ENCODE peak calls at places on chromosome 19, in four cellular contexts. N is DND-41; S is heart right ventricle; L is effector memory CD4-positive, alpha-beta T cell. K is an unnamed sample.

GRCh38 chr19:33444993-33445751 is 71.7 kb downstream of the CEBPG start:
- DNase-seq in L (no peak), S (no peak), N (no peak), K (no peak)

GRCh38 chr19:33796164-33797100 is at the start of gene KCTD15:
- DNase-seq in N (no peak), L (no peak), S (peak; percentile 51), K (peak; percentile 73)

GRCh38 chr19:43820098-43820860 is 6.8 kb upstream of the ZNF283 start:
- DNase-seq in S (peak; percentile 52), L (no peak), N (no peak), K (no peak)

GRCh38 chr19:27828781-27829275 is 1384.1 kb downstream of the UQCRFS1 start:
- DNase-seq in N (no peak), S (no peak), L (no peak), K (no peak)

GRCh38 chr19:45128806-45129205 is 32.0 kb downstream of the NKPD1 start:
- DNase-seq in N (no peak), S (no peak), L (no peak), K (no peak)

GRCh38 chr19:48835734-48836088 is 580 bp downstream of the HSD17B14 start:
- DNase-seq in L (peak; percentile 84), N (peak; percentile 92), S (peak; percentile 93), K (peak; percentile 77)

GRCh38 chr19:46772170-46773017 is 16.0 kb downstream of the SLC1A5 start:
- DNase-seq in S (no peak), L (no peak), N (peak; percentile 42), K (no peak)

GRCh38 chr19:44005968-44006367 is 3.2 kb downstream of the ZNF230 start:
- DNase-seq in L (no peak), S (no peak), N (no peak), K (no peak)

GRCh38 chr19:12133069-12133468 is 7.1 kb downstream of the ZNF20 start:
- DNase-seq in N (no peak), L (no peak), S (no peak), K (no peak)

GRCh38 chr19:3985643-3986259 is 488 bp upstream of the EEF2 start:
- DNase-seq in S (no peak), N (no peak), L (no peak), K (no peak)

GRCh38 chr19:31350693-31351211 is 1.5 kb upstream of the TSHZ3 start:
- DNase-seq in L (no peak), S (peak; percentile 66), N (peak; percentile 47), K (peak; percentile 64)

GRCh38 chr19:45075215-45076028 is 856 bp downstream of the ZNF296 start:
- DNase-seq in N (no peak), L (no peak), S (peak; percentile 68), K (peak; percentile 85)

GRCh38 chr19:7373862-7374261 is 25.1 kb downstream of the ARHGEF18 start:
- DNase-seq in N (no peak), S (no peak), L (no peak), K (peak; percentile 72)

GRCh38 chr19:43923875-43924274 is 11.2 kb downstream of the ZNF45 start:
- DNase-seq in L (no peak), N (no peak), S (no peak), K (no peak)

GRCh38 chr19:14072535-14073231 is at the start of gene MISP3:
- DNase-seq in N (peak; percentile 26), L (no peak), S (peak; percentile 61), K (no peak)

GRCh38 chr19:35248310-35249145 is at the start of gene LSR:
- DNase-seq in L (peak; percentile 52), S (no peak), N (no peak), K (no peak)

GRCh38 chr19:44603201-44603945 is 10.0 kb upstream of the IGSF23 start:
- DNase-seq in L (no peak), S (no peak), N (no peak), K (peak; percentile 87)

DNA sequence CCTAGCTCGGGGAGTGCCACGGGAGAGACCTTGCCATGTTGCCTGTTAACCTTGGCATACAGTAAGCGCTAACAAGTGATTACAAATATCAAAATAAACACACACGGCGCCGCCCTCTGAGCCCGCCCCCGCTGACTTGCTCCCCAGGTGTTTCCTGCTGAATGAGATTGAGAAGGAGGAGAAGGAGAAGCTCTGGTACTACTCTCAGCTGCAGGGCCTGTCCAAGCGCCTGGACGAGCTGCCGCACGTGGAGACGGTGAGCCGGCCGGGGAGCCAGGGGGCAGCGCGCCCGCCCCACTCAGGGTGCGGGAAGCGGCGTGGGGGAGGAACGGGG is 5.0 kb downstream of the APC2 start:
- DNase-seq in S (no peak), N (peak; percentile 46), L (no peak), K (peak; percentile 44)
- H3K4me3 ChIP-seq in S (no peak overlapping the region), N (no peak overlapping the region), L (no peak overlapping the region), K (no peak overlapping the region)

GRCh38 chr19:38529610-38530009 is 88.1 kb downstream of the MAP4K1 start:
- DNase-seq in L (no peak), N (no peak), S (no peak), K (no peak)
- H3K27me3 ChIP-seq in L (no peaks in the 10 kb centered on the region), N (no peaks in the 10 kb centered on the region), S (peaks cover 21% of the 10 kb centered on the region), K (peaks cover 24% of the 10 kb centered on the region)

DNA sequence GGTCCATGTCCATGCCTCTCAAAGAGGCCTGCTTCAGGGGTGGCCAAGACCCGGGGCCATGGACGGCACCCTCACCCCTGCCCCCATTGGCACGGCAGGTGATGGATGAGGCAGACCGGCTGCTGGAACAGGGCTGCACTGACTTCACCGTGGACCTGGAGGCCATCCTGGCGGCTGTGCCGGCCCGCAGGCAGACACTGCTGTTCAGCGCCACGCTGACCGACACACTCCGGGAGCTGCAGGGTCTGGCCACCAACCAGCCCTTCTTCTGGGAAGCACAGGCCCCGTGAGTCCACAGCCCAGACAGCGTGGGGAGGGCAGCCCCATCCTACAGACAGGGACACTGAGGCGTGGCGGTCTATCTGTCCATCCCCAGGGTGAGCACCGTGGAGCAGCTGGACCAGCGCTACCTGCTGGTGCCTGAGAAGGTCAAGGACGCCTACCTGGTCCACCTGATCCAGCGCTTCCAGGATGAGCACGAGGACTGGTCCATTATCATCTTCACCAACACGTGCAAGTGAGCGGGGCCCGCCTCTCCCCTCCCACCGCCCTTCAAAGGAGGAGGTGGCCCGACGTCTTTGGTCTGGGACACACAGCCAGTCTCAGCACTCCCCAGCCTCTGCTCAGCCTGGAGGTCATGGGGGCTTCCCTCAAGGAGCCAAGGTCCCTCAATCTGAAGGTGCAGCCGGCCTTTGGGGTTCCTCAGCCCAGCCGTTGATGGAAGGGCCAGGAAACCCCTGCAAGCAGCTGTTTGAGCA is 2.9 kb downstream of the DDX49 start:
- DNase-seq in L (no peak), N (no peak), S (no peak), K (no peak)
- H3K36me3 ChIP-seq in L (peaks cover 41% of the 10 kb centered on the region), N (peaks cover 51% of the 10 kb centered on the region), S (peaks cover 64% of the 10 kb centered on the region), K (peaks cover 68% of the 10 kb centered on the region)

DNA sequence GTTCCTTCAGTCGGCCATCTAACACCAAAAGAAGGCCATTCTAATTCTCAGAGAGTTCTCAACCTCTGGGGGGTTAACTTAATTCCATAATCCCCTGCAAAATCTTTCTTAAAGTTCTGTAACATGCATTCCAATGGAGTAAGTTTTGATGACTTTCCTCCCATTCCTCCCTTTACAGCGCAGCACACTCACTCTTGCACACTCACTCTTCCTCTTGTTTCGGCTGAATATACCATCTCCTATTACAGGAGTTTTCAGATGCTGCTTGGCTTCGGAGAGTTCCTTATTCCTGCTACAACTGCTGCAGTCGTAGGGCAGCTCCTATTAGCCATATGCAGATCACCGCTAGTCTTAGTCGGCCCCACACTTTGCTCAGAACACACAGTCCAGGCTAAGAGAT is 53.6 kb downstream of the OR10H4 start:
- DNase-seq in N (no peak), S (no peak), L (no peak), K (no peak)
- H3K4me3 ChIP-seq in N (no peak overlapping the region), S (peak overlapping the region; percentile 44), L (peak overlapping the region; percentile 33), K (no peak overlapping the region)

GRCh38 chr19:29524201-29524911 is 1.4 kb upstream of the VSTM2B start:
- DNase-seq in S (no peak), L (no peak), N (no peak), K (no peak)

GRCh38 chr19:29527500-29528328 is 1.9 kb downstream of the VSTM2B start:
- DNase-seq in S (no peak), N (no peak), L (no peak), K (no peak)

GRCh38 chr19:29526730-29527499 is 1.1 kb downstream of the VSTM2B start:
- DNase-seq in S (no peak), N (no peak), L (no peak), K (no peak)

GRCh38 chr19:29524912-29525870 is 603 bp upstream of the VSTM2B start:
- DNase-seq in L (no peak), N (no peak), S (no peak), K (no peak)

DNA sequence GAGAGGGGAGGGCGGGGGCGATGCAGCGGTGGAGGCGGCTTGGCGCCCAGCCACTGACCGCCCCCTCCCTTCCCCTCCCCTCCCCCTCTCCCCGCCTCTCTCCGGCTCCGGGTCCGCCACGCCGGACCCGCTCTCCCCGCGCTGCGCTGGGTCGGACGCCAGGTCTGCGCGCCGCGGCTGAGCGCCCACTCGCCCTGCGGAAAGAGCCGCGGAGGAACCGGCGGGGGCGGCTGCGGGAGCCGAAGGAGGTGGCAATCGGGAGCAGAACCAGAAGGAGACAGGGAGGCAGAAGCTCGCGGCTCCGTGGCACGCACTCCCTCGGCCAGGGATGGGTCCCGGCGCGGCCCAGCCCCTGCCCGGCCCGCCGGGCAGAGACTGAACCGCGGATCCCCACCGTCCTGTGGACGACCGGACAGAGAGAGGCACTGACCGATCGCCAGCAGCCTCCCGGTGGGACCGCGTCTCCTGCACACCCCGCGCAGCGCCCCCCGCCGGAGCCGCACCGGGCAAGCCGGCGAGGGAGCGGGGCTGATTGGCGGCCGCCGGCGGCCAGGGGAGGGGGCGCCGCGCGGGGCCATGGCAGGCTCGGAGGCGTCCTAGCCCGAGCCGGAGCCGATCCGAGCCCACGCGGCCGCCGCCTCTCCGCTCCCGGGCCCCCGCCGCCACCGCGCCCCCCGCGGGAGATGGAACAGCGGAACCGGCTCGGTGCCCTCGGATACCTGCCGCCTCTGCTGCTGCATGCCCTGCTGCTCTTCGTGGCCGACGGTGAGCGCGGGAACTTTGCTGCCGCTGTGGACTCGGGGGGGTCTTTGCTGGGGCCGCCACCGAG is at the start of gene VSTM2B:
- DNase-seq in N (no peak), S (no peak), L (no peak), K (no peak)
- H3K27me3 ChIP-seq in N (no peaks in the 10 kb centered on the region), S (peaks cover 100% of the 10 kb centered on the region), L (peaks cover 28% of the 10 kb centered on the region), K (peaks cover 70% of the 10 kb centered on the region)